ENCODE peak calls at places on chromosome 6, in four cellular contexts. One of them, this sample, is unnamed.

GRCh38 chr6:159978291-159979135 is 9.6 kb downstream of the IGF2R start:
- DNase-seq in SJCRH30: no peak
- DNase-seq in breast epithelium: no peak
- DNase-seq in ascending aorta: no peak
- DNase-seq in this sample: no peak

GRCh38 chr6:140071115-140071514 is 696.7 kb upstream of the CITED2 start:
- DNase-seq in ascending aorta: no peak
- DNase-seq in SJCRH30: peak; percentile 24
- DNase-seq in breast epithelium: no peak
- DNase-seq in this sample: no peak

GRCh38 chr6:44078795-44079671 is 48.2 kb downstream of the MRPL14 start:
- DNase-seq in breast epithelium: peak; percentile 80
- DNase-seq in ascending aorta: no peak
- DNase-seq in SJCRH30: peak; percentile 87
- DNase-seq in this sample: peak; percentile 59

GRCh38 chr6:90764001-90764400 is 177.1 kb upstream of the MAP3K7 start:
- DNase-seq in SJCRH30: no peak
- DNase-seq in breast epithelium: no peak
- DNase-seq in ascending aorta: no peak
- DNase-seq in this sample: no peak

GRCh38 chr6:44386929-44387345 is 569 bp upstream of the CDC5L start:
- DNase-seq in ascending aorta: no peak
- DNase-seq in SJCRH30: no peak
- DNase-seq in breast epithelium: no peak
- DNase-seq in this sample: no peak

GRCh38 chr6:113211185-113211584 is 646.0 kb upstream of the MARCKS start:
- DNase-seq in SJCRH30: no peak
- DNase-seq in ascending aorta: no peak
- DNase-seq in breast epithelium: no peak
- DNase-seq in this sample: no peak

GRCh38 chr6:10386260-10386659 is 28.6 kb downstream of the TFAP2A start:
- DNase-seq in breast epithelium: no peak
- DNase-seq in SJCRH30: no peak
- DNase-seq in ascending aorta: no peak
- DNase-seq in this sample: no peak

GRCh38 chr6:54419885-54420284 is 111.6 kb downstream of the TINAG start:
- DNase-seq in ascending aorta: no peak
- DNase-seq in SJCRH30: peak; percentile 79
- DNase-seq in breast epithelium: no peak
- DNase-seq in this sample: no peak

GRCh38 chr6:47964994-47965393 is 146.0 kb downstream of the PTCHD4 start:
- DNase-seq in ascending aorta: no peak
- DNase-seq in breast epithelium: no peak
- DNase-seq in SJCRH30: no peak
- DNase-seq in this sample: no peak

GRCh38 chr6:152648090-152648489 is 10.9 kb upstream of the SYNE1 start:
- DNase-seq in breast epithelium: no peak
- DNase-seq in SJCRH30: no peak
- DNase-seq in ascending aorta: no peak
- DNase-seq in this sample: no peak

GRCh38 chr6:73722318-73723060 is 26.5 kb downstream of the CD109 start:
- DNase-seq in breast epithelium: no peak
- DNase-seq in SJCRH30: no peak
- DNase-seq in ascending aorta: no peak
- DNase-seq in this sample: no peak

GRCh38 chr6:40586800-40587201 is 363 bp downstream of the LRFN2 start:
- DNase-seq in breast epithelium: no peak
- DNase-seq in ascending aorta: no peak
- DNase-seq in SJCRH30: no peak
- DNase-seq in this sample: no peak

GRCh38 chr6:12956991-12957320 is 240.4 kb downstream of the PHACTR1 start:
- DNase-seq in breast epithelium: no peak
- DNase-seq in SJCRH30: no peak
- DNase-seq in ascending aorta: no peak
- DNase-seq in this sample: no peak

GRCh38 chr6:12957321-12958051 is 240.9 kb downstream of the PHACTR1 start:
- DNase-seq in breast epithelium: no peak
- DNase-seq in ascending aorta: peak; percentile 52
- DNase-seq in SJCRH30: peak; percentile 33
- DNase-seq in this sample: peak; percentile 83

GRCh38 chr6:12950879-12951814 is 234.6 kb downstream of the PHACTR1 start:
- DNase-seq in breast epithelium: no peak
- DNase-seq in SJCRH30: no peak
- DNase-seq in ascending aorta: no peak
- DNase-seq in this sample: no peak

GRCh38 chr6:12958052-12958706 is 241.6 kb downstream of the PHACTR1 start:
- DNase-seq in ascending aorta: no peak
- DNase-seq in SJCRH30: peak; percentile 1
- DNase-seq in breast epithelium: no peak
- DNase-seq in this sample: no peak

DNA sequence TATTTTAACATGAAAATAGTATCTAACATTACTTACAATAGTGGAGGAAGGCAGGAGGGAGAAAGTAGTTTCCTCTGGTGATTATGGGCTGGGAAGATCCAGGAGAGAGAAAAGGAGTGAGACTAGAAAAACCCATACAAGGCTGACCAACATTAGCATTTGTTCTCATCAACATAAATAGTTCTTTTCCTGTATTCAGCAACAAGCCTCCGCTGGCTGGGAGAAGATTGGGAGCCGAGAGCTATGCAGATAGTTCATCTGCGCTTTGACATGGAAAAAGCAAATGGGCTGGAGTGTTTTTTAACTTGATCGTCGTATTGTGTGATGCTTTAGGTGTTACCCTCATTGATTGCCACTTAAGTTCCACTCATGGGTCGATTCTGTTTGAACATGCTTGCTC is 239.4 kb downstream of the PHACTR1 start:
- DNase-seq in ascending aorta: no peak
- DNase-seq in breast epithelium: no peak
- DNase-seq in SJCRH30: no peak
- DNase-seq in this sample: no peak
- H3K4me3 ChIP-seq in ascending aorta: no peak overlapping the region
- H3K4me3 ChIP-seq in breast epithelium: no peak overlapping the region
- H3K4me3 ChIP-seq in SJCRH30: no peak overlapping the region
- H3K4me3 ChIP-seq in this sample: no peak overlapping the region

GRCh38 chr6:22880686-22881433 is 311.5 kb downstream of the HDGFL1 start:
- DNase-seq in ascending aorta: no peak
- DNase-seq in SJCRH30: peak; percentile 77
- DNase-seq in breast epithelium: no peak
- DNase-seq in this sample: no peak

GRCh38 chr6:22882581-22882980 is 313.2 kb downstream of the HDGFL1 start:
- DNase-seq in breast epithelium: no peak
- DNase-seq in ascending aorta: no peak
- DNase-seq in SJCRH30: no peak
- DNase-seq in this sample: no peak

GRCh38 chr6:22884441-22884840 is 315.1 kb downstream of the HDGFL1 start:
- DNase-seq in ascending aorta: no peak
- DNase-seq in breast epithelium: no peak
- DNase-seq in SJCRH30: no peak
- DNase-seq in this sample: no peak

GRCh38 chr6:22886881-22887581 is 317.7 kb downstream of the HDGFL1 start:
- DNase-seq in ascending aorta: no peak
- DNase-seq in SJCRH30: peak; percentile 35
- DNase-seq in breast epithelium: no peak
- DNase-seq in this sample: no peak

GRCh38 chr6:22883061-22883717 is 313.8 kb downstream of the HDGFL1 start:
- DNase-seq in ascending aorta: no peak
- DNase-seq in SJCRH30: no peak
- DNase-seq in breast epithelium: no peak
- DNase-seq in this sample: no peak
- H3K4me1 ChIP-seq in ascending aorta: peaks cover 3% of the 10 kb centered on the region
- H3K4me1 ChIP-seq in SJCRH30: peaks cover 21% of the 10 kb centered on the region
- H3K4me1 ChIP-seq in breast epithelium: no peaks in the 10 kb centered on the region
- H3K4me1 ChIP-seq in this sample: peaks cover 10% of the 10 kb centered on the region

GRCh38 chr6:15363523-15364400 is 117.9 kb downstream of the JARID2 start:
- DNase-seq in SJCRH30: no peak
- DNase-seq in ascending aorta: no peak
- DNase-seq in breast epithelium: no peak
- DNase-seq in this sample: no peak
- H3K4me3 ChIP-seq in SJCRH30: no peak overlapping the region
- H3K4me3 ChIP-seq in ascending aorta: no peak overlapping the region
- H3K4me3 ChIP-seq in breast epithelium: no peak overlapping the region
- H3K4me3 ChIP-seq in this sample: no peak overlapping the region

GRCh38 chr6:1644516-1644915 is 34.8 kb downstream of the FOXC1 start:
- DNase-seq in SJCRH30: no peak
- DNase-seq in ascending aorta: no peak
- DNase-seq in breast epithelium: no peak
- DNase-seq in this sample: no peak
- H3K4me1 ChIP-seq in SJCRH30: no peaks in the 10 kb centered on the region
- H3K4me1 ChIP-seq in ascending aorta: peaks cover 4% of the 10 kb centered on the region
- H3K4me1 ChIP-seq in breast epithelium: no peaks in the 10 kb centered on the region
- H3K4me1 ChIP-seq in this sample: no peaks in the 10 kb centered on the region

This sample was measured in left lung.